ENCODE peak calls at places on chromosomes 5 and 9, in five cellular contexts. U, S, E, O and A are unnamed samples.
A peak's percentile ranks its signal among the peaks of the same experiment; 100 is the strongest.

GRCh38 chr9:14752271-14752670 is 29.7 kb upstream of the CER1 start:
- DNase-seq in U (no peak), S (no peak), E (no peak), O (no peak), A (no peak)

GRCh38 chr5:168651654-168652053 is 72.5 kb upstream of the PANK3 start:
- DNase-seq in U (no peak), S (no peak), E (peak; percentile 60), O (no peak), A (no peak)

GRCh38 chr5:113186061-113186460 is 209.5 kb downstream of the DCP2 start:
- DNase-seq in U (no peak), S (no peak), E (no peak), O (no peak), A (no peak)

GRCh38 chr5:7961540-7961939 is 92.6 kb downstream of the MTRR start:
- DNase-seq in U (no peak), S (no peak), E (no peak), O (no peak), A (no peak)

GRCh38 chr5:3599283-3600105 is 3.9 kb downstream of the IRX1 start:
- DNase-seq in U (no peak), S (no peak), E (no peak), O (no peak), A (no peak)

GRCh38 chr5:14421851-14422250 is 159.7 kb upstream of the OTULINL start:
- DNase-seq in U (no peak), S (no peak), E (no peak), O (no peak), A (no peak)

GRCh38 chr5:91255396-91256141 is 127.5 kb downstream of the ARRDC3 start:
- DNase-seq in U (no peak), S (no peak), E (no peak), O (no peak), A (no peak)

GRCh38 chr9:124214116-124214515 is 43.6 kb upstream of the NEK6 start:
- DNase-seq in U (no peak), S (no peak), E (no peak), O (no peak), A (no peak)

GRCh38 chr9:110623462-110624025 is 44.0 kb upstream of the SVEP1 start:
- DNase-seq in U (peak; percentile 44), S (no peak), E (peak; percentile 76), O (no peak), A (no peak)

GRCh38 chr9:115192280-115192679 is 74.3 kb upstream of the TNC start:
- DNase-seq in U (no peak), S (no peak), E (no peak), O (no peak), A (no peak)

GRCh38 chr9:133162802-133163558 is 734 bp downstream of the GBGT1 start:
- DNase-seq in U (no peak), S (no peak), E (no peak), O (no peak), A (no peak)

GRCh38 chr5:149195337-149195887 is 54.1 kb downstream of the ABLIM3 start:
- DNase-seq in U (no peak), S (no peak), E (no peak), O (no peak), A (no peak)

GRCh38 chr9:109683521-109683920 is 96.5 kb upstream of the PALM2AKAP2 start:
- DNase-seq in U (no peak), S (no peak), E (no peak), O (no peak), A (no peak)

GRCh38 chr5:31921852-31922305 is 252.2 kb downstream of the GOLPH3 start:
- DNase-seq in U (no peak), S (no peak), E (peak; percentile 89), O (no peak), A (no peak)

GRCh38 chr5:124923131-124923530 is 176.7 kb upstream of the ZNF608 start:
- DNase-seq in U (no peak), S (no peak), E (peak; percentile 75), O (no peak), A (no peak)

DNA sequence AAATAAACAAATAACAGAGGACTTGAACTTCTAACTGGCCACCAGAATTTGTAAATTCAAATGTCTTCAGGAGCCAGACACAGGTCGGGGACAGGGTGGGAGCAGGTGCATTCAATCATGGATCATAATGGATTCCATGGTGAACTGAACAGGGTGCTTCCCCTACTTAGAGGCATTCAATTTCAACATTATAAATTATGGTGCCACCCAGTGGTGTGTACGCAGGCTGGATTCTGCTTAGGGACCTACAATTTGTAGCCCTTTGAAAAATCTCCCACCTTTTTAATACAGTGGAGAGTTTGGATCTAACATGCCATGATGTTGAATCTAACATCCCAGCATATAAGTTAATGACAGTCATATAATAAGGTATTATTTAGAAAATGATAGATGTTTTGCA is 22.3 kb downstream of the KLF9 start:
- DNase-seq in U (peak; percentile 29), S (no peak), E (no peak), O (no peak), A (no peak)
- H3K27ac ChIP-seq in U (no peak overlapping the region), S (no peak overlapping the region), E (no peak overlapping the region), O (no peak overlapping the region), A (no peak overlapping the region)

DNA sequence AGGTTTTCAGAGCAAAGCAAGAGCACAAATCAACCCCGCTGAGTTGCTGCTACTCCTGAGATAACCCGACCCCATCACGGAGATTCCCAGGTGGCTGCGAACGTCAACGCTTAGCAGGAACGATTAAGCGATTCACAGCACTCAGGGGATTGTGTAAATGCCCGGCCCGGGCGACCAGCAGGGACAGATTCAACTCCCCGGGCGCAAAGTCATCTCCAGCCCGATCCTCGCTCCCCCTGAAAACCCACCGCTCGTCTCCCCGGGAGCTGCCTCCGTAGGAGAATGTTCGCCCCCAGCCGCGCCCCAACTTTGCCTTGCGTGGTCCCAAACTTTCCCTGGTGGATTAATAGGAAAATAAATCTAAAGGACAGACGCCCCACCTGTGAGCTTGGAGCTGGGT is 685 bp downstream of the SLC24A2 start:
- DNase-seq in U (no peak), S (no peak), E (no peak), O (no peak), A (no peak)
- H3K27ac ChIP-seq in U (no peak overlapping the region), S (no peak overlapping the region), E (no peak overlapping the region), O (no peak overlapping the region), A (no peak overlapping the region)

GRCh38 chr9:89408628-89409101 is 89.2 kb downstream of the SEMA4D start:
- DNase-seq in U (peak; percentile 94), S (no peak), E (no peak), O (peak; percentile 76), A (peak; percentile 70)
- H3K27ac ChIP-seq in U (peak overlapping the region; percentile 65), S (no peak overlapping the region), E (no peak overlapping the region), O (peak overlapping the region; percentile 41), A (peak overlapping the region; percentile 66)

GRCh38 chr9:129177791-129178578 is at the start of gene IER5L:
- DNase-seq in U (peak; percentile 93), S (peak; percentile 76), E (peak; percentile 97), O (peak; percentile 92), A (peak; percentile 88)

GRCh38 chr9:129178579-129178909 is 483 bp upstream of the IER5L start:
- DNase-seq in U (no peak), S (no peak), E (no peak), O (no peak), A (no peak)

GRCh38 chr9:129177443-129177790 is 644 bp downstream of the IER5L start:
- DNase-seq in U (no peak), S (no peak), E (no peak), O (no peak), A (no peak)

GRCh38 chr9:129176786-129177442 is 1.1 kb downstream of the IER5L start:
- DNase-seq in U (peak; percentile 24), S (no peak), E (peak; percentile 53), O (no peak), A (no peak)

DNA sequence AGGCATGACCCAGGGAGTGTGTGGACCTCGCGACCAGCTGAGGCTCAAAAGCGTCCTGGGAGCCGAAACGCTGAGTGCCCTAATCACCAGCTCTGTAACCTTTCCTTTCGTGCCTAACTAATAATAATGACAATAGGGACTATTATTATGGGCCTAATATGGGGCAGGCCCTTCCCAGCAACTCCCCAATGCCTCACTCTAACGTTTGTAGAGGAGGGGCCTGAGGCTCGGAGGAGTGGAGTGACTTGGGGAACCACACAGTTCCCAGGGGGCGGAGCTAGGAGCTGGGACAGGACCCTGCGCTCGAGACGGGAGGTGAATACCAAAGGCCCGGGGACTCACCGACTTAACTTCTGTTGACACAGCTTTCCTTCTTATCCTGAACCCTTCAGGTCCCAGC is 922 bp upstream of the IER5L start:
- DNase-seq in U (no peak), S (no peak), E (peak; percentile 52), O (no peak), A (no peak)
- H3K27ac ChIP-seq in U (no peak overlapping the region), S (no peak overlapping the region), E (no peak overlapping the region), O (no peak overlapping the region), A (no peak overlapping the region)

GRCh38 chr5:56066931-56067450 is 72.2 kb upstream of the IL6ST start:
- DNase-seq in U (no peak), S (no peak), E (no peak), O (no peak), A (no peak)

GRCh38 chr5:56064984-56065383 is 70.2 kb upstream of the IL6ST start:
- DNase-seq in U (no peak), S (no peak), E (no peak), O (no peak), A (no peak)

GRCh38 chr5:56070795-56071539 is 76.2 kb upstream of the IL6ST start:
- DNase-seq in U (peak; percentile 88), S (no peak), E (no peak), O (peak; percentile 78), A (no peak)

GRCh38 chr5:56072863-56073777 is 78.4 kb upstream of the IL6ST start:
- DNase-seq in U (peak; percentile 70), S (no peak), E (peak; percentile 69), O (no peak), A (no peak)

GRCh38 chr5:56069652-56070226 is 75.0 kb upstream of the IL6ST start:
- DNase-seq in U (no peak), S (no peak), E (no peak), O (no peak), A (no peak)
- H3K27ac ChIP-seq in U (peak overlapping the region; percentile 75), S (no peak overlapping the region), E (no peak overlapping the region), O (peak overlapping the region; percentile 77), A (no peak overlapping the region)